ENCODE peak calls at places on chromosomes 12 and 14, in seven cellular contexts. B is heart left ventricle; V is cardiac muscle cell; F is CD8-positive, alpha-beta T cell; E is WERI-Rb-1; N is OCI-LY7; M is tibial artery. G is an unnamed sample.

GRCh38 chr14:55532645-55533309 is 47.2 kb upstream of the KTN1 start:
- DNase-seq in N (no peak), V (no peak), B (no peak), M (no peak), E (peak; percentile 81), F (no peak), G (no peak)

GRCh38 chr14:74843653-74844052 is 32.3 kb downstream of the PROX2 start:
- DNase-seq in F (no peak), N (no peak), M (no peak), B (no peak), E (no peak), V (peak; percentile 69), G (no peak)

GRCh38 chr14:30252151-30252550 is 306.8 kb upstream of the G2E3 start:
- DNase-seq in V (no peak), B (no peak), N (no peak), F (no peak), M (no peak), E (no peak), G (no peak)

GRCh38 chr12:58540480-58541299 is 379.6 kb downstream of the LRIG3 start:
- DNase-seq in M (peak; percentile 81), V (peak; percentile 92), B (peak; percentile 52), E (peak; percentile 84), F (no peak), N (peak; percentile 45), G (peak; percentile 70)

GRCh38 chr14:68444449-68445168 is 348.3 kb downstream of the ZFP36L1 start:
- DNase-seq in M (no peak), B (peak; percentile 42), V (peak; percentile 79), F (no peak), E (no peak), N (no peak), G (no peak)

GRCh38 chr14:92841930-92842329 is 47.8 kb downstream of the GOLGA5 start:
- DNase-seq in N (no peak), M (no peak), E (no peak), B (no peak), F (no peak), V (no peak), G (no peak)

GRCh38 chr14:21915814-21916213 is 242.2 kb upstream of the OR4E1 start:
- DNase-seq in N (no peak), F (no peak), M (no peak), E (no peak), V (peak; percentile 20), B (no peak), G (no peak)

GRCh38 chr14:35390577-35391387 is 13.8 kb downstream of the NFKBIA start:
- DNase-seq in F (peak; percentile 45), M (no peak), B (no peak), V (no peak), N (no peak), E (no peak), G (no peak)

GRCh38 chr14:69726761-69727511 is 40.0 kb upstream of the SRSF5 start:
- DNase-seq in E (peak; percentile 84), M (peak; percentile 87), N (peak; percentile 78), V (peak; percentile 89), B (peak; percentile 87), F (peak; percentile 76), G (peak; percentile 86)

GRCh38 chr12:106753526-106753925 is 21.0 kb upstream of the RIC8B start:
- DNase-seq in B (no peak), N (peak; percentile 92), E (no peak), M (no peak), F (peak; percentile 67), V (no peak), G (no peak)

GRCh38 chr12:25155031-25155576 is 39.9 kb downstream of the DNAI7 start:
- DNase-seq in F (no peak), B (no peak), N (peak; percentile 70), V (peak; percentile 43), M (no peak), E (no peak), G (no peak)

GRCh38 chr12:9404469-9405260 is 196.5 kb upstream of the PZP start:
- DNase-seq in E (no peak), N (no peak), V (no peak), B (no peak), M (no peak), F (no peak), G (no peak)

GRCh38 chr14:56632192-56632591 is 52.6 kb downstream of the TMEM260 start:
- DNase-seq in F (no peak), B (no peak), V (no peak), N (no peak), E (no peak), M (no peak), G (no peak)

GRCh38 chr14:52998376-52999010 is 47.6 kb upstream of the FERMT2 start:
- DNase-seq in V (peak; percentile 90), B (no peak), M (no peak), F (no peak), E (no peak), N (no peak), G (no peak)

GRCh38 chr12:103768467-103769123 is 72.4 kb downstream of the NT5DC3 start:
- DNase-seq in F (no peak), N (no peak), E (peak; percentile 33), B (no peak), V (no peak), M (no peak), G (no peak)

GRCh38 chr14:22614240-22614799 is 16.2 kb downstream of the ABHD4 start:
- DNase-seq in N (peak; percentile 20), E (no peak), F (no peak), V (peak; percentile 83), M (no peak), B (no peak), G (no peak)

GRCh38 chr14:67480011-67480410 is 8.5 kb downstream of the TMEM229B start:
- DNase-seq in V (no peak), F (no peak), E (peak; percentile 47), B (no peak), N (peak; percentile 21), M (no peak), G (no peak)

GRCh38 chr12:98575013-98575412 is 18.5 kb upstream of the SLC25A3 start:
- DNase-seq in N (no peak), V (no peak), F (no peak), E (no peak), B (no peak), M (no peak), G (no peak)

GRCh38 chr12:132506730-132507538 is 17.0 kb downstream of the FBRSL1 start:
- DNase-seq in B (peak; percentile 90), N (no peak), V (peak; percentile 92), F (peak; percentile 73), M (peak; percentile 88), E (peak; percentile 96), G (peak; percentile 88)

GRCh38 chr12:53561590-53561953 is 54.3 kb upstream of the NPFF start:
- DNase-seq in V (peak; percentile 88), B (no peak), E (no peak), F (no peak), M (no peak), N (no peak), G (no peak)

GRCh38 chr12:50390284-50390683 is 6.1 kb downstream of the FAM186A start:
- DNase-seq in M (no peak), B (no peak), V (peak; percentile 92), E (no peak), N (no peak), F (no peak), G (no peak)

GRCh38 chr14:88468396-88468795 is 82.9 kb downstream of the SPATA7 start:
- DNase-seq in E (no peak), M (no peak), V (peak; percentile 34), B (no peak), F (no peak), N (no peak), G (no peak)

GRCh38 chr12:47863467-47863866 is 41.3 kb downstream of the VDR start:
- DNase-seq in V (no peak), N (no peak), F (no peak), M (peak; percentile 29), E (no peak), B (no peak), G (no peak)
- H3K27ac ChIP-seq in V (no peak overlapping the region), N (no peak overlapping the region), F (no peak overlapping the region), M (no peak overlapping the region), E (no peak overlapping the region), B (no peak overlapping the region), G (no peak overlapping the region)

GRCh38 chr12:6327159-6327558 is 14.7 kb downstream of the TNFRSF1A start:
- DNase-seq in B (no peak), F (no peak), M (no peak), V (no peak), N (no peak), E (no peak), G (no peak)
- H3K27ac ChIP-seq in B (no peak overlapping the region), F (no peak overlapping the region), M (peak overlapping the region; percentile 54), V (no peak overlapping the region), N (no peak overlapping the region), E (no peak overlapping the region), G (no peak overlapping the region)

DNA sequence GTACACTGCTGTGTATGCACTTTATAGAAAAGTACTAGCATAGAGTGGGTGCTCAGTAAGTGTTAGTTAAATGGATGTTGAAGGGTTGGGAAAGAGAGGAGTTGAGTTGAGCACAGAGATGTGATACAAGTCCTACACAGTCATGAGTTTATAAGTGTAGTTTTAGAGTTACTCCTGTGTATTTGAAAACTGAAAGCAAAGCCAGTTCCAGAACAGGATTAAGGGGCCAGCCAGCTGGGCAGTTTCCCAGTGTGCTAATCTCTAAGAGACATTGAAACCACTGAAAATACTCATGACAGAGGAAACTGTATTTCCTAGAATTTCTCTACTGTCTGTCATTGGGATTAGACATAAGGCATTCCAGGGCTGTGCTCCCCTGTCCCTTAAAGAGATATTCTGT is 101.0 kb downstream of the DERA start:
- DNase-seq in N (no peak), F (no peak), M (no peak), V (peak; percentile 85), B (peak; percentile 44), E (peak; percentile 65), G (no peak)
- H3K27ac ChIP-seq in N (no peak overlapping the region), F (no peak overlapping the region), M (no peak overlapping the region), V (no peak overlapping the region), B (peak overlapping the region; percentile 10), E (no peak overlapping the region), G (no peak overlapping the region)

GRCh38 chr14:65832431-65833253 is 420.1 kb downstream of the FUT8 start:
- DNase-seq in M (no peak), E (no peak), B (no peak), N (peak; percentile 16), F (no peak), V (peak; percentile 39), G (no peak)
- H3K27ac ChIP-seq in M (no peak overlapping the region), E (no peak overlapping the region), B (no peak overlapping the region), N (no peak overlapping the region), F (no peak overlapping the region), V (no peak overlapping the region), G (no peak overlapping the region)

GRCh38 chr12:56086608-56087007 is 6.6 kb downstream of the ERBB3 start:
- DNase-seq in F (no peak), N (no peak), V (no peak), M (no peak), B (no peak), E (no peak), G (no peak)
- H3K27ac ChIP-seq in F (no peak overlapping the region), N (no peak overlapping the region), V (no peak overlapping the region), M (no peak overlapping the region), B (no peak overlapping the region), E (no peak overlapping the region), G (peak overlapping the region; percentile 50)

DNA sequence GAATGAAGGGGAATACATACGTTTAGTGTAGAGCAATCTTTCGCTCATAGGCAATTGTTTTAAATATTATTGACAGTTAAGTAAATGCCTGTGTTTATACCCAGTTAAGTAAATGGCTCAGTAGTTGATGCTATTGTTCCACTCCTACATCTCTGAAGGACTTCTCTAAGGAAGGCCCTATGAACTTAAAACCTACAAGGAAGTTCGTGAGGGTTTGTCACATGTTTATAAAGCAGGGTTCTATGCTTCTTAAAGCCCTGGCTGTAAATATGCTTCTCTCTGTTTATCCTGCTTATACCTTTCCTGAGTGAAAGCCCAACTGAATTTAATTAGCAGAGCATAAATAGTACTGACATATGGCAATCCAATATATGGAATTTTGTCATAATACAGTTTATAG is 282.1 kb upstream of the NPAS3 start:
- DNase-seq in E (no peak), F (no peak), V (no peak), N (no peak), M (no peak), B (no peak), G (no peak)
- H3K27ac ChIP-seq in E (no peak overlapping the region), F (no peak overlapping the region), V (no peak overlapping the region), N (no peak overlapping the region), M (no peak overlapping the region), B (peak overlapping the region; percentile 43), G (peak overlapping the region; percentile 4)

G was measured in left lung.